ENCODE peak calls at places on chromosome 1, in seven cellular contexts. One of them, this sample, is unnamed.

GRCh38 chr1:159197767-159198557 is 6.7 kb upstream of the ACKR1 start:
- DNase-seq in T-helper 2 cell: no peak
- DNase-seq in cardiac fibroblast: peak; percentile 86
- DNase-seq in head of caudate nucleus: peak; percentile 89
- DNase-seq in stimulated activated CD8-positive, alpha-beta memory T cell treated with anti-CD3 and anti-CD28 coated beads, Interleukin-12 subunit alpha, Interleukin-12 subunit beta, amount 100 ng/mL, for 4 hours: no peak
- DNase-seq in HuH-7.5: peak; percentile 28
- DNase-seq in DMS153: peak; percentile 56
- DNase-seq in this sample: no peak

GRCh38 chr1:81936838-81937237 is 136.1 kb downstream of the ADGRL2 start:
- DNase-seq in DMS153: no peak
- DNase-seq in head of caudate nucleus: no peak
- DNase-seq in T-helper 2 cell: no peak
- DNase-seq in HuH-7.5: no peak
- DNase-seq in cardiac fibroblast: no peak
- DNase-seq in stimulated activated CD8-positive, alpha-beta memory T cell treated with anti-CD3 and anti-CD28 coated beads, Interleukin-12 subunit alpha, Interleukin-12 subunit beta, amount 100 ng/mL, for 4 hours: no peak
- DNase-seq in this sample: no peak

GRCh38 chr1:53145942-53146708 is 3.7 kb upstream of the SLC1A7 start:
- DNase-seq in T-helper 2 cell: no peak
- DNase-seq in head of caudate nucleus: no peak
- DNase-seq in cardiac fibroblast: peak; percentile 99
- DNase-seq in stimulated activated CD8-positive, alpha-beta memory T cell treated with anti-CD3 and anti-CD28 coated beads, Interleukin-12 subunit alpha, Interleukin-12 subunit beta, amount 100 ng/mL, for 4 hours: no peak
- DNase-seq in HuH-7.5: peak; percentile 77
- DNase-seq in DMS153: no peak
- DNase-seq in this sample: no peak

GRCh38 chr1:15836772-15837669 is 10.5 kb upstream of the SPEN start:
- DNase-seq in stimulated activated CD8-positive, alpha-beta memory T cell treated with anti-CD3 and anti-CD28 coated beads, Interleukin-12 subunit alpha, Interleukin-12 subunit beta, amount 100 ng/mL, for 4 hours: peak; percentile 58
- DNase-seq in HuH-7.5: no peak
- DNase-seq in T-helper 2 cell: peak; percentile 37
- DNase-seq in DMS153: no peak
- DNase-seq in head of caudate nucleus: no peak
- DNase-seq in cardiac fibroblast: no peak
- DNase-seq in this sample: peak; percentile 40

GRCh38 chr1:214318356-214318755 is 37.4 kb downstream of the SMYD2 start:
- DNase-seq in head of caudate nucleus: no peak
- DNase-seq in HuH-7.5: no peak
- DNase-seq in DMS153: no peak
- DNase-seq in stimulated activated CD8-positive, alpha-beta memory T cell treated with anti-CD3 and anti-CD28 coated beads, Interleukin-12 subunit alpha, Interleukin-12 subunit beta, amount 100 ng/mL, for 4 hours: no peak
- DNase-seq in cardiac fibroblast: peak; percentile 47
- DNase-seq in T-helper 2 cell: no peak
- DNase-seq in this sample: no peak

GRCh38 chr1:83883979-83884378 is 115.0 kb downstream of the TTLL7 start:
- DNase-seq in T-helper 2 cell: no peak
- DNase-seq in DMS153: no peak
- DNase-seq in stimulated activated CD8-positive, alpha-beta memory T cell treated with anti-CD3 and anti-CD28 coated beads, Interleukin-12 subunit alpha, Interleukin-12 subunit beta, amount 100 ng/mL, for 4 hours: no peak
- DNase-seq in head of caudate nucleus: no peak
- DNase-seq in cardiac fibroblast: no peak
- DNase-seq in HuH-7.5: no peak
- DNase-seq in this sample: no peak

GRCh38 chr1:184065559-184065958 is 14.0 kb downstream of the TSEN15 start:
- DNase-seq in head of caudate nucleus: no peak
- DNase-seq in stimulated activated CD8-positive, alpha-beta memory T cell treated with anti-CD3 and anti-CD28 coated beads, Interleukin-12 subunit alpha, Interleukin-12 subunit beta, amount 100 ng/mL, for 4 hours: no peak
- DNase-seq in cardiac fibroblast: no peak
- DNase-seq in HuH-7.5: no peak
- DNase-seq in DMS153: no peak
- DNase-seq in T-helper 2 cell: no peak
- DNase-seq in this sample: no peak

GRCh38 chr1:9125325-9125724 is 3.6 kb downstream of the GPR157 start:
- DNase-seq in cardiac fibroblast: no peak
- DNase-seq in stimulated activated CD8-positive, alpha-beta memory T cell treated with anti-CD3 and anti-CD28 coated beads, Interleukin-12 subunit alpha, Interleukin-12 subunit beta, amount 100 ng/mL, for 4 hours: no peak
- DNase-seq in head of caudate nucleus: no peak
- DNase-seq in DMS153: no peak
- DNase-seq in HuH-7.5: no peak
- DNase-seq in T-helper 2 cell: no peak
- DNase-seq in this sample: no peak

GRCh38 chr1:32998009-32998555 is 33.5 kb upstream of the RNF19B start:
- DNase-seq in T-helper 2 cell: no peak
- DNase-seq in HuH-7.5: no peak
- DNase-seq in cardiac fibroblast: no peak
- DNase-seq in DMS153: no peak
- DNase-seq in head of caudate nucleus: no peak
- DNase-seq in stimulated activated CD8-positive, alpha-beta memory T cell treated with anti-CD3 and anti-CD28 coated beads, Interleukin-12 subunit alpha, Interleukin-12 subunit beta, amount 100 ng/mL, for 4 hours: no peak
- DNase-seq in this sample: no peak

GRCh38 chr1:20366766-20367602 is 76.3 kb downstream of the VWA5B1 start:
- DNase-seq in T-helper 2 cell: no peak
- DNase-seq in stimulated activated CD8-positive, alpha-beta memory T cell treated with anti-CD3 and anti-CD28 coated beads, Interleukin-12 subunit alpha, Interleukin-12 subunit beta, amount 100 ng/mL, for 4 hours: no peak
- DNase-seq in head of caudate nucleus: peak; percentile 81
- DNase-seq in cardiac fibroblast: peak; percentile 57
- DNase-seq in HuH-7.5: peak; percentile 51
- DNase-seq in DMS153: peak; percentile 42
- DNase-seq in this sample: no peak

GRCh38 chr1:110619412-110620249 is 13.5 kb upstream of the KCNA2 start:
- DNase-seq in head of caudate nucleus: peak; percentile 92
- DNase-seq in HuH-7.5: peak; percentile 75
- DNase-seq in cardiac fibroblast: peak; percentile 70
- DNase-seq in stimulated activated CD8-positive, alpha-beta memory T cell treated with anti-CD3 and anti-CD28 coated beads, Interleukin-12 subunit alpha, Interleukin-12 subunit beta, amount 100 ng/mL, for 4 hours: peak; percentile 75
- DNase-seq in DMS153: peak; percentile 85
- DNase-seq in T-helper 2 cell: peak; percentile 84
- DNase-seq in this sample: peak; percentile 84

This sample was measured in activated gamma-delta T cell treated with anti-CD3 and anti-CD28 coated beads, Interleukin-2, amount 50 U/mL, for 16 hours.